ENCODE peak calls at places on chromosomes 3 and 15, in seven cellular contexts. J is DMS79, D is right cardiac atrium, F is lung, V is posterior cingulate gyrus, G is GM19239, E is germinal center. I is an unnamed sample.

GRCh38 chr15:71333839-71334238 is 218.6 kb downstream of the THSD4 start:
- DNase-seq in J (no peak), D (no peak), F (no peak), V (no peak), G (no peak), E (no peak), I (no peak)

GRCh38 chr3:13451301-13451673 is 28.8 kb upstream of the HDAC11 start:
- DNase-seq in J (no peak), D (peak), F (no peak), V (no peak), G (no peak), E (no peak), I (no peak)

GRCh38 chr3:4323246-4324027 is 20.3 kb downstream of the SETMAR start:
- DNase-seq in J (no peak), D (no peak), F (no peak), V (no peak), G (no peak), E (no peak), I (no peak)

GRCh38 chr15:59647085-59647484 is 10.2 kb downstream of the GTF2A2 start:
- DNase-seq in J (no peak), D (no peak), F (no peak), V (no peak), G (no peak), E (no peak), I (no peak)

GRCh38 chr15:55775316-55775715 is 32.4 kb upstream of the PRTG start:
- DNase-seq in J (no peak), D (no peak), F (no peak), V (no peak), G (no peak), E (no peak), I (no peak)

GRCh38 chr15:43204016-43204901 is 16.6 kb downstream of the EPB42 start:
- DNase-seq in J (no peak), D (peak), F (no peak), V (no peak), G (peak), E (peak), I (no peak)

GRCh38 chr3:121995190-121996137 is 26.6 kb downstream of the ILDR1 start:
- DNase-seq in J (no peak), D (peak), F (peak), V (no peak), G (no peak), E (peak), I (no peak)

GRCh38 chr3:154218728-154219127 is 97.5 kb downstream of the ARHGEF26 start:
- DNase-seq in J (no peak), D (no peak), F (no peak), V (no peak), G (no peak), E (no peak), I (no peak)

GRCh38 chr15:80825361-80826030 is 46.3 kb downstream of the CEMIP start:
- DNase-seq in J (no peak), D (no peak), F (peak), V (no peak), G (no peak), E (no peak), I (no peak)

GRCh38 chr3:197349368-197349767 is 51.0 kb upstream of the DLG1 start:
- DNase-seq in J (no peak), D (no peak), F (no peak), V (no peak), G (no peak), E (no peak), I (no peak)

GRCh38 chr3:41673643-41674042 is 288.3 kb downstream of the ULK4 start:
- DNase-seq in J (no peak), D (no peak), F (no peak), V (no peak), G (no peak), E (no peak), I (no peak)

GRCh38 chr3:97970131-97970530 is 2.1 kb downstream of the RIOX2 start:
- DNase-seq in J (no peak), D (no peak), F (no peak), V (no peak), G (no peak), E (no peak), I (no peak)

GRCh38 chr3:108079877-108080276 is 11.0 kb downstream of the CD47 start:
- DNase-seq in J (no peak), D (no peak), F (no peak), V (no peak), G (no peak), E (no peak), I (no peak)

GRCh38 chr15:92383528-92384326 is 10.0 kb upstream of the ST8SIA2 start:
- DNase-seq in J (no peak), D (peak), F (no peak), V (no peak), G (no peak), E (peak), I (no peak)

GRCh38 chr3:14425574-14426304 is 23.3 kb downstream of the SLC6A6 start:
- DNase-seq in J (no peak), D (peak), F (no peak), V (no peak), G (peak), E (peak), I (peak)

GRCh38 chr3:191391873-191392808 is 61.8 kb upstream of the UTS2B start:
- DNase-seq in J (no peak), D (no peak), F (no peak), V (no peak), G (no peak), E (no peak), I (no peak)

GRCh38 chr3:123750659-123751420 is 133.3 kb downstream of the MYLK start:
- DNase-seq in J (no peak), D (no peak), F (peak), V (no peak), G (no peak), E (no peak), I (no peak)

GRCh38 chr15:73985101-73985873 is 6.8 kb downstream of the STOML1 start:
- DNase-seq in J (no peak), D (peak), F (no peak), V (no peak), G (no peak), E (no peak), I (no peak)

GRCh38 chr3:75140904-75141615 is 523.1 kb upstream of the FRG2C start:
- DNase-seq in J (no peak), D (no peak), F (no peak), V (no peak), G (no peak), E (no peak), I (no peak)

GRCh38 chr3:29612536-29612935 is 331.7 kb downstream of the RBMS3 start:
- DNase-seq in J (no peak), D (no peak), F (no peak), V (no peak), G (no peak), E (no peak), I (no peak)

GRCh38 chr15:89835190-89835564 is 20.5 kb upstream of the ANPEP start:
- DNase-seq in J (no peak), D (no peak), F (no peak), V (no peak), G (no peak), E (no peak), I (no peak)

GRCh38 chr3:72299321-72299802 is 514.4 kb upstream of the PROK2 start:
- DNase-seq in J (no peak), D (peak), F (no peak), V (no peak), G (no peak), E (no peak), I (peak)

GRCh38 chr3:9779197-9779596 is 9.4 kb upstream of the CAMK1 start:
- DNase-seq in J (no peak), D (no peak), F (no peak), V (no peak), G (no peak), E (no peak), I (no peak)

GRCh38 chr3:65856907-65857306 is 181.8 kb downstream of the MAGI1 start:
- DNase-seq in J (no peak), D (no peak), F (no peak), V (no peak), G (no peak), E (no peak), I (no peak)

GRCh38 chr3:188796122-188796631 is 375.6 kb upstream of the TPRG1 start:
- DNase-seq in J (no peak), D (no peak), F (no peak), V (no peak), G (no peak), E (peak), I (no peak)

GRCh38 chr15:65785151-65785550 is 6.9 kb downstream of the DENND4A start:
- DNase-seq in J (no peak), D (no peak), F (no peak), V (no peak), G (no peak), E (no peak), I (no peak)

GRCh38 chr3:11522398-11522715 is 121.4 kb downstream of the VGLL4 start:
- DNase-seq in J (no peak), D (no peak), F (no peak), V (no peak), G (no peak), E (no peak), I (no peak)

GRCh38 chr3:44562147-44562546 is 7.2 kb downstream of the ZKSCAN7 start:
- DNase-seq in J (no peak), D (no peak), F (no peak), V (no peak), G (no peak), E (no peak), I (no peak)

GRCh38 chr3:16070707-16071106 is 103.8 kb upstream of the GALNT15 start:
- DNase-seq in J (no peak), D (no peak), F (no peak), V (no peak), G (no peak), E (no peak), I (no peak)

I was measured in natural killer cell treated with Interleukin-12 subunit alpha and Interleukin-12 subunit beta and Interleukin-15 and Interleukin-18, amount 100 ng/mL, for 72 hours.